ENCODE peak calls at places on chromosomes 11 and 22, in nine cellular contexts. E is WTC11; P is right atrium auricular region; W is lung; D is activated T-cell treated with anti-CD3 and anti-CD28 coated beads for 48 hours; X is stimulated activated CD4-positive, alpha-beta T cell treated with anti-CD3 and anti-CD28 coated beads, Interleukin-2, amount 100 ng/mL, for 24 hours; T is activated effector memory CD4-positive, alpha-beta T cell treated with anti-CD3 and anti-CD28 coated beads, Interleukin-2, amount 50 U/mL, for 16 hours; M is stimulated activated naive CD8-positive, alpha-beta T cell treated with anti-CD3 and anti-CD28 coated beads, Interleukin-15, amount 100 ng/mL, for 72 hours; U is endothelial cell. Y is an unnamed sample.

GRCh38 chr11:93477684-93478234 is 65.4 kb downstream of the SMCO4 start:
- DNase-seq in E (no peak), P (no peak), W (no peak), D (no peak), X (no peak), T (no peak), M (no peak), U (no peak), Y (no peak)

GRCh38 chr11:31757245-31757835 is 53.8 kb downstream of the PAX6 start:
- DNase-seq in E (no peak), P (no peak), W (no peak), D (no peak), X (no peak), T (no peak), M (no peak), U (no peak), Y (no peak)

GRCh38 chr11:131674051-131674755 is 303.8 kb downstream of the NTM start:
- DNase-seq in E (peak), P (peak), W (peak), D (peak), X (peak), T (peak), M (peak), U (peak), Y (peak)

GRCh38 chr11:1628506-1629325 is 859 bp upstream of the KRTAP5-5 start:
- DNase-seq in E (peak), P (no peak), W (no peak), D (peak), X (peak), T (peak), M (peak), U (peak), Y (peak)

GRCh38 chr11:133661867-133662266 is 129.6 kb upstream of the OPCML start:
- DNase-seq in E (no peak), P (no peak), W (no peak), D (no peak), X (no peak), T (no peak), M (no peak), U (no peak), Y (no peak)

GRCh38 chr11:111770581-111771134 is 4.5 kb upstream of the PPP2R1B start:
- DNase-seq in E (no peak), P (no peak), W (no peak), D (no peak), X (no peak), T (no peak), M (no peak), U (no peak), Y (no peak)

GRCh38 chr11:42890773-42891172 is 421.0 kb upstream of the API5 start:
- DNase-seq in E (no peak), P (no peak), W (no peak), D (no peak), X (no peak), T (no peak), M (no peak), U (no peak), Y (no peak)

GRCh38 chr11:21625982-21626381 is 566.9 kb upstream of the ANO5 start:
- DNase-seq in E (no peak), P (peak), W (peak), D (no peak), X (no peak), T (no peak), M (no peak), U (no peak), Y (peak)

GRCh38 chr11:100849009-100849913 is 162.2 kb downstream of the ARHGAP42 start:
- DNase-seq in E (no peak), P (no peak), W (no peak), D (no peak), X (no peak), T (no peak), M (no peak), U (no peak), Y (no peak)

GRCh38 chr11:68146010-68146540 is 24.9 kb upstream of the CHKA start:
- DNase-seq in E (no peak), P (peak), W (peak), D (no peak), X (no peak), T (peak), M (no peak), U (no peak), Y (peak)

GRCh38 chr11:113106507-113106906 is 145.3 kb downstream of the NCAM1 start:
- DNase-seq in E (no peak), P (no peak), W (no peak), D (no peak), X (no peak), T (no peak), M (no peak), U (no peak), Y (no peak)

GRCh38 chr11:35398881-35399280 is 20.5 kb downstream of the SLC1A2 start:
- DNase-seq in E (no peak), P (no peak), W (no peak), D (no peak), X (no peak), T (no peak), M (no peak), U (no peak), Y (no peak)

GRCh38 chr11:8036986-8037385 is 44.0 kb upstream of the TUB start:
- DNase-seq in E (no peak), P (no peak), W (peak), D (no peak), X (no peak), T (no peak), M (no peak), U (no peak), Y (no peak)

GRCh38 chr11:112174789-112175595 is at the start of gene BCO2:
- DNase-seq in E (peak), P (peak), W (peak), D (peak), X (peak), T (peak), M (peak), U (peak), Y (peak)

GRCh38 chr11:73869234-73869949 is 7.3 kb downstream of the COA4 start:
- DNase-seq in E (no peak), P (no peak), W (no peak), D (no peak), X (no peak), T (no peak), M (no peak), U (no peak), Y (no peak)

GRCh38 chr22:37283393-37283937 is 1.2 kb downstream of the CYTH4 start:
- DNase-seq in E (no peak), P (no peak), W (no peak), D (no peak), X (peak), T (peak), M (peak), U (no peak), Y (no peak)

GRCh38 chr22:30228509-30229359 is 17.8 kb downstream of the LIF start:
- DNase-seq in E (no peak), P (no peak), W (no peak), D (no peak), X (no peak), T (no peak), M (no peak), U (no peak), Y (no peak)

GRCh38 chr22:42994917-42995562 is 19.9 kb downstream of the PACSIN2 start:
- DNase-seq in E (no peak), P (peak), W (peak), D (no peak), X (no peak), T (no peak), M (no peak), U (no peak), Y (peak)

GRCh38 chr11:81967242-81967641 is 766.4 kb downstream of the FAM181B start:
- DNase-seq in E (no peak), P (no peak), W (no peak), D (no peak), X (no peak), T (no peak), M (no peak), U (no peak), Y (no peak)

GRCh38 chr11:120682866-120683265 is 171.3 kb downstream of the GRIK4 start:
- DNase-seq in E (no peak), P (no peak), W (no peak), D (no peak), X (no peak), T (no peak), M (no peak), U (no peak), Y (no peak)

GRCh38 chr11:124238512-124238911 is 2.4 kb upstream of the OR8G1 start:
- DNase-seq in E (no peak), P (no peak), W (no peak), D (no peak), X (no peak), T (no peak), M (no peak), U (no peak), Y (no peak)

GRCh38 chr11:88406871-88407270 is 69.3 kb upstream of the CTSC start:
- DNase-seq in E (no peak), P (no peak), W (no peak), D (no peak), X (no peak), T (no peak), M (no peak), U (no peak), Y (no peak)

GRCh38 chr11:88297320-88298263 is 39.9 kb downstream of the CTSC start:
- DNase-seq in E (no peak), P (no peak), W (no peak), D (no peak), X (no peak), T (no peak), M (no peak), U (no peak), Y (no peak)

GRCh38 chr22:40491990-40492631 is 121.7 kb downstream of the SGSM3 start:
- DNase-seq in E (no peak), P (no peak), W (no peak), D (no peak), X (no peak), T (no peak), M (no peak), U (no peak), Y (no peak)

GRCh38 chr11:3709977-3710376 is 38.8 kb upstream of the CHRNA10 start:
- DNase-seq in E (no peak), P (no peak), W (no peak), D (no peak), X (no peak), T (no peak), M (no peak), U (no peak), Y (no peak)

GRCh38 chr11:78291754-78292108 is 103.0 kb downstream of the USP35 start:
- DNase-seq in E (no peak), P (no peak), W (no peak), D (no peak), X (no peak), T (no peak), M (peak), U (no peak), Y (no peak)

GRCh38 chr11:123062892-123063395 is 1.0 kb upstream of the HSPA8 start:
- DNase-seq in E (no peak), P (no peak), W (no peak), D (no peak), X (no peak), T (no peak), M (no peak), U (no peak), Y (no peak)

GRCh38 chr11:23404225-23405160 is 544.2 kb upstream of the CCDC179 start:
- DNase-seq in E (peak), P (no peak), W (no peak), D (no peak), X (no peak), T (no peak), M (no peak), U (no peak), Y (peak)

GRCh38 chr22:48369789-48370507 is 1457.7 kb downstream of the BRD1 start:
- DNase-seq in E (peak), P (no peak), W (peak), D (no peak), X (no peak), T (no peak), M (no peak), U (no peak), Y (peak)

GRCh38 chr11:16226245-16226644 is 130.1 kb downstream of the SOX6 start:
- DNase-seq in E (no peak), P (peak), W (no peak), D (no peak), X (no peak), T (no peak), M (no peak), U (no peak), Y (peak)

GRCh38 chr11:115605397-115606222 is 101.4 kb upstream of the CADM1 start:
- DNase-seq in E (no peak), P (no peak), W (no peak), D (no peak), X (no peak), T (no peak), M (no peak), U (no peak), Y (no peak)

GRCh38 chr22:31290494-31291402 is 1.5 kb downstream of the PIK3IP1 start:
- DNase-seq in E (peak), P (peak), W (peak), D (peak), X (peak), T (peak), M (peak), U (peak), Y (peak)

GRCh38 chr11:75735181-75735845 is 17.7 kb downstream of the MOGAT2 start:
- DNase-seq in E (no peak), P (no peak), W (no peak), D (no peak), X (no peak), T (peak), M (no peak), U (no peak), Y (no peak)

GRCh38 chr11:20715464-20715863 is 46.1 kb downstream of the NELL1 start:
- DNase-seq in E (no peak), P (no peak), W (no peak), D (no peak), X (no peak), T (no peak), M (no peak), U (no peak), Y (no peak)

GRCh38 chr11:72838691-72839305 is 24.6 kb downstream of the ATG16L2 start:
- DNase-seq in E (no peak), P (no peak), W (no peak), D (no peak), X (no peak), T (no peak), M (no peak), U (no peak), Y (no peak)

GRCh38 chr11:82045748-82046457 is 687.8 kb downstream of the FAM181B start:
- DNase-seq in E (no peak), P (no peak), W (no peak), D (no peak), X (no peak), T (no peak), M (no peak), U (no peak), Y (no peak)

GRCh38 chr11:121476379-121477032 is 23.7 kb upstream of the SORL1-AS1 start:
- DNase-seq in E (no peak), P (no peak), W (no peak), D (no peak), X (no peak), T (no peak), M (no peak), U (no peak), Y (no peak)

Y was measured in sigmoid colon.